ENCODE peak calls at places on chromosomes 1 and 21, in nine cellular contexts. One of them, this sample, is unnamed.

GRCh38 chr1:205965039-205965630 is 21.9 kb upstream of the SLC26A9 start:
- DNase-seq in NCI-H1417 treated with DMSO at 0.1 percent for 48 hours: peak; percentile 43
- DNase-seq in HT1080: no peak
- DNase-seq in CD4-positive, CD25-positive, alpha-beta regulatory T cell: no peak
- DNase-seq in RPMI8226: no peak
- DNase-seq in EH: no peak
- DNase-seq in NAMALWA: no peak
- DNase-seq in left kidney: peak; percentile 56
- DNase-seq in RCC 7860: no peak
- DNase-seq in this sample: no peak

GRCh38 chr1:40802078-40803075 is 18.8 kb downstream of the KCNQ4 start:
- DNase-seq in NCI-H1417 treated with DMSO at 0.1 percent for 48 hours: no peak
- DNase-seq in HT1080: peak; percentile 29
- DNase-seq in CD4-positive, CD25-positive, alpha-beta regulatory T cell: peak; percentile 86
- DNase-seq in RPMI8226: peak; percentile 92
- DNase-seq in EH: peak; percentile 85
- DNase-seq in NAMALWA: peak; percentile 68
- DNase-seq in left kidney: peak; percentile 94
- DNase-seq in RCC 7860: no peak
- DNase-seq in this sample: no peak

GRCh38 chr1:186033744-186034345 is 299.7 kb downstream of the HMCN1 start:
- DNase-seq in NCI-H1417 treated with DMSO at 0.1 percent for 48 hours: no peak
- DNase-seq in HT1080: peak; percentile 35
- DNase-seq in CD4-positive, CD25-positive, alpha-beta regulatory T cell: no peak
- DNase-seq in RPMI8226: no peak
- DNase-seq in EH: peak; percentile 59
- DNase-seq in NAMALWA: no peak
- DNase-seq in left kidney: peak; percentile 2
- DNase-seq in RCC 7860: peak; percentile 24
- DNase-seq in this sample: peak; percentile 47

GRCh38 chr1:32716312-32717126 is 13.9 kb upstream of the SYNC start:
- DNase-seq in NCI-H1417 treated with DMSO at 0.1 percent for 48 hours: peak; percentile 82
- DNase-seq in HT1080: no peak
- DNase-seq in CD4-positive, CD25-positive, alpha-beta regulatory T cell: peak; percentile 15
- DNase-seq in RPMI8226: peak; percentile 100
- DNase-seq in EH: peak; percentile 43
- DNase-seq in NAMALWA: peak; percentile 72
- DNase-seq in left kidney: peak; percentile 97
- DNase-seq in RCC 7860: peak; percentile 26
- DNase-seq in this sample: peak; percentile 64

GRCh38 chr21:26801524-26801923 is 43.7 kb downstream of the ADAMTS1 start:
- DNase-seq in NCI-H1417 treated with DMSO at 0.1 percent for 48 hours: no peak
- DNase-seq in HT1080: no peak
- DNase-seq in CD4-positive, CD25-positive, alpha-beta regulatory T cell: no peak
- DNase-seq in RPMI8226: no peak
- DNase-seq in EH: peak; percentile 95
- DNase-seq in NAMALWA: no peak
- DNase-seq in left kidney: peak; percentile 15
- DNase-seq in RCC 7860: no peak
- DNase-seq in this sample: no peak

GRCh38 chr1:39104158-39105060 is 78.3 kb downstream of the NDUFS5 start:
- DNase-seq in NCI-H1417 treated with DMSO at 0.1 percent for 48 hours: no peak
- DNase-seq in HT1080: peak; percentile 35
- DNase-seq in CD4-positive, CD25-positive, alpha-beta regulatory T cell: no peak
- DNase-seq in RPMI8226: no peak
- DNase-seq in EH: peak; percentile 56
- DNase-seq in NAMALWA: no peak
- DNase-seq in left kidney: peak; percentile 80
- DNase-seq in RCC 7860: no peak
- DNase-seq in this sample: peak; percentile 23

GRCh38 chr1:23590058-23590783 is 30.9 kb upstream of the ID3 start:
- DNase-seq in NCI-H1417 treated with DMSO at 0.1 percent for 48 hours: no peak
- DNase-seq in HT1080: no peak
- DNase-seq in CD4-positive, CD25-positive, alpha-beta regulatory T cell: no peak
- DNase-seq in RPMI8226: no peak
- DNase-seq in EH: no peak
- DNase-seq in NAMALWA: peak; percentile 84
- DNase-seq in left kidney: peak; percentile 89
- DNase-seq in RCC 7860: no peak
- DNase-seq in this sample: no peak

GRCh38 chr1:57019240-57019805 is 53.5 kb upstream of the C8B start:
- DNase-seq in NCI-H1417 treated with DMSO at 0.1 percent for 48 hours: no peak
- DNase-seq in HT1080: no peak
- DNase-seq in CD4-positive, CD25-positive, alpha-beta regulatory T cell: no peak
- DNase-seq in RPMI8226: no peak
- DNase-seq in EH: no peak
- DNase-seq in NAMALWA: no peak
- DNase-seq in left kidney: peak; percentile 73
- DNase-seq in RCC 7860: no peak
- DNase-seq in this sample: no peak

GRCh38 chr1:22208265-22208972 is 65.5 kb upstream of the WNT4 start:
- DNase-seq in NCI-H1417 treated with DMSO at 0.1 percent for 48 hours: no peak
- DNase-seq in HT1080: no peak
- DNase-seq in CD4-positive, CD25-positive, alpha-beta regulatory T cell: no peak
- DNase-seq in RPMI8226: peak; percentile 30
- DNase-seq in EH: no peak
- DNase-seq in NAMALWA: no peak
- DNase-seq in left kidney: peak; percentile 63
- DNase-seq in RCC 7860: no peak
- DNase-seq in this sample: no peak

GRCh38 chr1:17119076-17119743 is at the start of gene PADI2:
- DNase-seq in NCI-H1417 treated with DMSO at 0.1 percent for 48 hours: no peak
- DNase-seq in HT1080: no peak
- DNase-seq in CD4-positive, CD25-positive, alpha-beta regulatory T cell: peak; percentile 21
- DNase-seq in RPMI8226: peak; percentile 87
- DNase-seq in EH: peak; percentile 58
- DNase-seq in NAMALWA: peak; percentile 64
- DNase-seq in left kidney: peak; percentile 88
- DNase-seq in RCC 7860: no peak
- DNase-seq in this sample: no peak

GRCh38 chr1:56644941-56645662 is at the start of gene PRKAA2:
- DNase-seq in NCI-H1417 treated with DMSO at 0.1 percent for 48 hours: no peak
- DNase-seq in HT1080: peak; percentile 16
- DNase-seq in CD4-positive, CD25-positive, alpha-beta regulatory T cell: no peak
- DNase-seq in RPMI8226: no peak
- DNase-seq in EH: peak; percentile 37
- DNase-seq in NAMALWA: no peak
- DNase-seq in left kidney: peak; percentile 92
- DNase-seq in RCC 7860: no peak
- DNase-seq in this sample: peak; percentile 0

GRCh38 chr1:17606826-17607440 is 67.4 kb downstream of the ARHGEF10L start:
- DNase-seq in NCI-H1417 treated with DMSO at 0.1 percent for 48 hours: no peak
- DNase-seq in HT1080: peak; percentile 43
- DNase-seq in CD4-positive, CD25-positive, alpha-beta regulatory T cell: peak; percentile 8
- DNase-seq in RPMI8226: peak; percentile 70
- DNase-seq in EH: peak; percentile 74
- DNase-seq in NAMALWA: peak; percentile 66
- DNase-seq in left kidney: peak; percentile 88
- DNase-seq in RCC 7860: peak; percentile 39
- DNase-seq in this sample: peak; percentile 44

GRCh38 chr1:94924967-94925366 is 1.9 kb downstream of the CNN3 start:
- DNase-seq in NCI-H1417 treated with DMSO at 0.1 percent for 48 hours: no peak
- DNase-seq in HT1080: peak; percentile 23
- DNase-seq in CD4-positive, CD25-positive, alpha-beta regulatory T cell: no peak
- DNase-seq in RPMI8226: no peak
- DNase-seq in EH: peak; percentile 35
- DNase-seq in NAMALWA: no peak
- DNase-seq in left kidney: peak; percentile 36
- DNase-seq in RCC 7860: no peak
- DNase-seq in this sample: peak; percentile 25

GRCh38 chr1:9628541-9629444 is 22.7 kb upstream of the PIK3CD start:
- DNase-seq in NCI-H1417 treated with DMSO at 0.1 percent for 48 hours: no peak
- DNase-seq in HT1080: no peak
- DNase-seq in CD4-positive, CD25-positive, alpha-beta regulatory T cell: peak; percentile 72
- DNase-seq in RPMI8226: no peak
- DNase-seq in EH: no peak
- DNase-seq in NAMALWA: peak; percentile 83
- DNase-seq in left kidney: no peak
- DNase-seq in RCC 7860: no peak
- DNase-seq in this sample: no peak

GRCh38 chr1:21342961-21343838 is 52.9 kb upstream of the ECE1 start:
- DNase-seq in NCI-H1417 treated with DMSO at 0.1 percent for 48 hours: no peak
- DNase-seq in HT1080: no peak
- DNase-seq in CD4-positive, CD25-positive, alpha-beta regulatory T cell: peak; percentile 31
- DNase-seq in RPMI8226: no peak
- DNase-seq in EH: peak; percentile 34
- DNase-seq in NAMALWA: no peak
- DNase-seq in left kidney: no peak
- DNase-seq in RCC 7860: no peak
- DNase-seq in this sample: no peak

GRCh38 chr1:3455630-3456448 is 1.4 kb downstream of the ARHGEF16 start:
- DNase-seq in NCI-H1417 treated with DMSO at 0.1 percent for 48 hours: no peak
- DNase-seq in HT1080: no peak
- DNase-seq in CD4-positive, CD25-positive, alpha-beta regulatory T cell: no peak
- DNase-seq in RPMI8226: no peak
- DNase-seq in EH: no peak
- DNase-seq in NAMALWA: no peak
- DNase-seq in left kidney: no peak
- DNase-seq in RCC 7860: no peak
- DNase-seq in this sample: no peak